ENCODE peak calls at places on chromosome 13, in four cellular contexts. One of them, this sample, is unnamed.
A peak's percentile ranks its signal among the peaks of the same experiment; 100 is the strongest.

GRCh38 chr13:21429217-21429616 is 29.9 kb downstream of the ZDHHC20 start:
- DNase-seq in SJSA1: no peak
- DNase-seq in upper lobe of right lung: no peak
- DNase-seq in pancreas: no peak
- DNase-seq in this sample: no peak

GRCh38 chr13:28464861-28465260 is 30.1 kb downstream of the FLT1 start:
- DNase-seq in SJSA1: no peak
- DNase-seq in upper lobe of right lung: no peak
- DNase-seq in pancreas: no peak
- DNase-seq in this sample: no peak

GRCh38 chr13:111577429-111577828 is 257.0 kb downstream of the TEX29 start:
- DNase-seq in SJSA1: no peak
- DNase-seq in upper lobe of right lung: no peak
- DNase-seq in pancreas: no peak
- DNase-seq in this sample: no peak

GRCh38 chr13:82717249-82717648 is 1165.0 kb downstream of the SLITRK1 start:
- DNase-seq in SJSA1: peak; percentile 94
- DNase-seq in upper lobe of right lung: no peak
- DNase-seq in pancreas: no peak
- DNase-seq in this sample: no peak

GRCh38 chr13:72194531-72194930 is 327.5 kb upstream of the DACH1 start:
- DNase-seq in SJSA1: no peak
- DNase-seq in upper lobe of right lung: no peak
- DNase-seq in pancreas: peak; percentile 57
- DNase-seq in this sample: no peak

GRCh38 chr13:76879211-76879875 is 6.9 kb downstream of the KCTD12 start:
- DNase-seq in SJSA1: no peak
- DNase-seq in upper lobe of right lung: peak; percentile 77
- DNase-seq in pancreas: no peak
- DNase-seq in this sample: peak; percentile 20

GRCh38 chr13:29908411-29908810 is 58.0 kb upstream of the UBL3 start:
- DNase-seq in SJSA1: peak; percentile 10
- DNase-seq in upper lobe of right lung: no peak
- DNase-seq in pancreas: no peak
- DNase-seq in this sample: no peak

GRCh38 chr13:71870036-71870435 is 3.0 kb upstream of the DACH1 start:
- DNase-seq in SJSA1: no peak
- DNase-seq in upper lobe of right lung: no peak
- DNase-seq in pancreas: no peak
- DNase-seq in this sample: no peak

GRCh38 chr13:36530050-36530789 is 97.9 kb downstream of the CCNA1 start:
- DNase-seq in SJSA1: no peak
- DNase-seq in upper lobe of right lung: peak; percentile 64
- DNase-seq in pancreas: no peak
- DNase-seq in this sample: no peak

GRCh38 chr13:48160879-48161278 is 66.0 kb upstream of the MED4 start:
- DNase-seq in SJSA1: peak; percentile 31
- DNase-seq in upper lobe of right lung: no peak
- DNase-seq in pancreas: no peak
- DNase-seq in this sample: no peak
- H3K27ac ChIP-seq in SJSA1: peak overlapping the region; percentile 64
- H3K27ac ChIP-seq in upper lobe of right lung: peak overlapping the region; percentile 81
- H3K27ac ChIP-seq in pancreas: no peak overlapping the region
- H3K27ac ChIP-seq in this sample: no peak overlapping the region

DNA sequence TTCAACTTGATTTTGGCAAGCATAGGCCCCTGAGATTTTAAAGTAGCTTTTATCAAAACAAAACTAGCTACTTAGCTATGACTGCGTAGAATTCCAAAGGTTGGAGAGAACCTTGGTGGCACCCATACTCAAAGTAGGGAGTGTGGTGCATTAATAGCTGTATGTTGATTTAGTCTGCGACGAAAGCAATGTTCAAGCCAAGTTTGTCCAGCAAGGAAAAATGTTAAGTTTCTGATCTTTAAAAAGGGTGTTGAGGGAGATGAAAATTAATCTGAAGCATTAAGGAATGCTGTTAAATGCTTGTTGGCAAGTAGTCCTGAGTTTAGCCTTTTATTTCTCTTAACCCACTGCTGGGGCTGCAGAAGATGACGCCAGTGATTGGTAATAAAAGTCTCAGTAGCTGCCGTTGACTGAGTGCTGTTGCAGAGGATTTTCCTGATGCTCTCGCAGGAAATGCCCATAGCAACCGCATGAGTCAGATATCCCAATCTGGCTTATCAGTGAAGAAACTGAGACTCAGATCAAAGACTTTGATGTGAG is 75.9 kb upstream of the RNF113B start:
- DNase-seq in SJSA1: peak; percentile 61
- DNase-seq in upper lobe of right lung: no peak
- DNase-seq in pancreas: no peak
- DNase-seq in this sample: no peak
- H3K4me3 ChIP-seq in SJSA1: no peak overlapping the region
- H3K4me3 ChIP-seq in upper lobe of right lung: no peak overlapping the region
- H3K4me3 ChIP-seq in pancreas: no peak overlapping the region
- H3K4me3 ChIP-seq in this sample: no peak overlapping the region

GRCh38 chr13:109246001-109246400 is 540.4 kb downstream of the IRS2 start:
- DNase-seq in SJSA1: peak; percentile 85
- DNase-seq in upper lobe of right lung: no peak
- DNase-seq in pancreas: no peak
- DNase-seq in this sample: no peak

GRCh38 chr13:109243311-109243951 is 543.0 kb downstream of the IRS2 start:
- DNase-seq in SJSA1: peak; percentile 100
- DNase-seq in upper lobe of right lung: no peak
- DNase-seq in pancreas: no peak
- DNase-seq in this sample: no peak

GRCh38 chr13:109235901-109236300 is 550.5 kb downstream of the IRS2 start:
- DNase-seq in SJSA1: no peak
- DNase-seq in upper lobe of right lung: no peak
- DNase-seq in pancreas: no peak
- DNase-seq in this sample: no peak

DNA sequence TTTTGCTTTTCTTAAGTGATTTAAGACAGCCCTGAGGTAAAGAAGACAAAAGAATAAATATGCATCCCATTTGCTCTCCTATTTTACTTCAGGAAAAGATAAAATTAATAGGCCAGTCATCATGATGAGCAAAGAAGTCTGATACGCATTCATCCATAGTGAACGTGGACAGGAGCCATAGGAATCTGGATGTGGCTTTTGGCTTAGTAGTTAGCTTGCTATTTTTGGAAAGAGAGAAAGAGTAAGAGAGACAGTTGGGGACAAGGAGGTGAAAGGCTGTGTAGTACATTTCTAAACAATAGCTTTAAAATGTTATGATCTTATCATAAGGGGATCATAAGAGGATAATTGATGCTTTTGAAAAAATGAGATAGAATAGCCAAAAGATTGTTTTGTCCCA is 545.2 kb downstream of the IRS2 start:
- DNase-seq in SJSA1: no peak
- DNase-seq in upper lobe of right lung: no peak
- DNase-seq in pancreas: no peak
- DNase-seq in this sample: no peak
- H3K9me3 ChIP-seq in SJSA1: peaks cover 4% of the 10 kb centered on the region
- H3K9me3 ChIP-seq in upper lobe of right lung: no peaks in the 10 kb centered on the region
- H3K9me3 ChIP-seq in pancreas: no peaks in the 10 kb centered on the region
- H3K9me3 ChIP-seq in this sample: no peaks in the 10 kb centered on the region

GRCh38 chr13:109687559-109688448 is 98.6 kb downstream of the IRS2 start:
- DNase-seq in SJSA1: no peak
- DNase-seq in upper lobe of right lung: no peak
- DNase-seq in pancreas: no peak
- DNase-seq in this sample: no peak
- H3K27ac ChIP-seq in SJSA1: no peak overlapping the region
- H3K27ac ChIP-seq in upper lobe of right lung: no peak overlapping the region
- H3K27ac ChIP-seq in pancreas: no peak overlapping the region
- H3K27ac ChIP-seq in this sample: no peak overlapping the region

DNA sequence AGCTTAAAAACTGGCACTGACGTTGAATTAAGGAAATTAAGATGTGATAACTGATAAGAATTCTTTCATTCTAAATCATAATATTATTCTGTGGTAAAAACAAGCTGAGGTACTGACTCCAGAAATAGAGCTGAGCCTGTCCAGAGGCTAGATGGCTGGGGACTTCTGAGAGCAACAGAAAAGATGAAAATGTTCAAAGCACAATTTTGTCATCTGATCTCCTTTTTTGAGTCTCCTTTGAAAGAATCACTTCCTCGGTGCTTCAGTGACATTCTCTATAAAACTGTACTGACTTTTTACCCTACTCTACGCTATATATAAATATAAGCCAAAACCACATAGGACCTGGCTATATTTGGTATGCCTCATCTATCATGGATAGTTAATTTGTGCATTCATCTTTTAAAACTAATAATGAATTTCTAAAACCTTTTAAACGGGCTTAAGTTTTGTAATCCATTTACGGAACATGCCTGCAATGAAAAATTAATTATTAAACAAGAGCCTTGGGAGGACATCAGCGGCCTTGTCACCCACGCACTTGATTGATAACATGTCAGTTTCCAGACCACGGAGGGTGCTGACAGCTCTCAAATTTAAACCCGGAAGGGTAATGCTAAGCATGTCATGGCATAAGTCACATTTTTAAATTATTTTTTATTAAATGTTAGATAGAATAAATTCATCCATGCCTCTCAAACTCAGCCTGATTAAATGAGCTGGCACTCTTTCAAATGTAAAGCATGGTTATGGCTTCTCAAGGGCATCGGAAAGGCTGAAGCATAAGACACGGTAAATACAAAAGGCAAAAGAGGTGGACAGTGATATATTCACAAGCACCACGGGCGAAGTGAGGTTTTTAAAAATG is 235.4 kb downstream of the PCDH9 start:
- DNase-seq in SJSA1: no peak
- DNase-seq in upper lobe of right lung: no peak
- DNase-seq in pancreas: no peak
- DNase-seq in this sample: no peak
- H3K4me3 ChIP-seq in SJSA1: no peak overlapping the region
- H3K4me3 ChIP-seq in upper lobe of right lung: peak overlapping the region; percentile 30
- H3K4me3 ChIP-seq in pancreas: peak overlapping the region; percentile 35
- H3K4me3 ChIP-seq in this sample: no peak overlapping the region

GRCh38 chr13:57969961-57970360 is 338.4 kb downstream of the PCDH17 start:
- DNase-seq in SJSA1: no peak
- DNase-seq in upper lobe of right lung: no peak
- DNase-seq in pancreas: no peak
- DNase-seq in this sample: no peak
- H3K9me3 ChIP-seq in SJSA1: no peaks in the 10 kb centered on the region
- H3K9me3 ChIP-seq in upper lobe of right lung: no peaks in the 10 kb centered on the region
- H3K9me3 ChIP-seq in pancreas: no peaks in the 10 kb centered on the region
- H3K9me3 ChIP-seq in this sample: no peaks in the 10 kb centered on the region

GRCh38 chr13:94305934-94306333 is 173.5 kb downstream of the DCT start:
- DNase-seq in SJSA1: no peak
- DNase-seq in upper lobe of right lung: peak; percentile 32
- DNase-seq in pancreas: no peak
- DNase-seq in this sample: no peak
- H3K27ac ChIP-seq in SJSA1: no peak overlapping the region
- H3K27ac ChIP-seq in upper lobe of right lung: no peak overlapping the region
- H3K27ac ChIP-seq in pancreas: no peak overlapping the region
- H3K27ac ChIP-seq in this sample: no peak overlapping the region

GRCh38 chr13:93561553-93561952 is 334.9 kb downstream of the GPC6 start:
- DNase-seq in SJSA1: no peak
- DNase-seq in upper lobe of right lung: no peak
- DNase-seq in pancreas: no peak
- DNase-seq in this sample: no peak
- H3K4me3 ChIP-seq in SJSA1: no peak overlapping the region
- H3K4me3 ChIP-seq in upper lobe of right lung: no peak overlapping the region
- H3K4me3 ChIP-seq in pancreas: no peak overlapping the region
- H3K4me3 ChIP-seq in this sample: no peak overlapping the region

GRCh38 chr13:80664930-80665329 is 324.0 kb upstream of the SPRY2 start:
- DNase-seq in SJSA1: no peak
- DNase-seq in upper lobe of right lung: no peak
- DNase-seq in pancreas: no peak
- DNase-seq in this sample: no peak
- H3K9me3 ChIP-seq in SJSA1: no peaks in the 10 kb centered on the region
- H3K9me3 ChIP-seq in upper lobe of right lung: no peaks in the 10 kb centered on the region
- H3K9me3 ChIP-seq in pancreas: no peaks in the 10 kb centered on the region
- H3K9me3 ChIP-seq in this sample: no peaks in the 10 kb centered on the region

DNA sequence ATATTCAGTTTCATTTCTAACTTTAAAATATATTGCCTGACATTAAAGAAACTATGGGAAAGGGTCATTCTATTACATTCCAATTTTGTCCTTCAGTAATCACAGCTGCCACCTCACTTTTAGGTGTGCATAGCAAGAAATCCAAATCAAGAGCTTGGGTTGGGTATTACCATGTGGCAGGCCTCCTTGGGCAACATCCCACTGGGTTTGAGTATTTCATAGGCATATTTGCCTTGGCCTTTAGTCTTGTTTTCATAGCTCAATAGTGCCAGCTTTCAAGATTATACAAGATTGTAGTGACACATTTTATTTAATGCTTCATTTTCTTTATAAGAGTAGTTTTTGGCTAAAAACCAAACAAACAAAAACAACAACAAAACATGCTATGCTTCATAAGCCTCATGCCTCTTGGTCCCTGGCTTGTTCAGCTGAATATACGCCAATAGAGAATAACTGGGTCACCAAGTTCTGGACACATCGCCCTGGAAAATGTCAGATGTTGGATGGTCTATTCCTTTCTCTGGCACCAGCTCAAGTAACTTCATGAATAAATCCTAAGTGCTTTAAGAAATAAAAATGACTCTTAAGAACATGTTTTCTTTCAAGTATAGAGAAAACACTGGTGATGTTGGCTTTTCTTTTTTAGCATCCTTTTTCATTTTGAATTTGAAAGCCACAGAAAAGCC is 167.5 kb upstream of the STARD13 start:
- DNase-seq in SJSA1: no peak
- DNase-seq in upper lobe of right lung: no peak
- DNase-seq in pancreas: no peak
- DNase-seq in this sample: no peak
- H3K27ac ChIP-seq in SJSA1: no peak overlapping the region
- H3K27ac ChIP-seq in upper lobe of right lung: no peak overlapping the region
- H3K27ac ChIP-seq in pancreas: no peak overlapping the region
- H3K27ac ChIP-seq in this sample: no peak overlapping the region